ENCODE peak calls at places on chromosomes 4 and X, in five cellular contexts. Y is mucosa of descending colon, L is HCT116, A is mammary epithelial cell, E is neural progenitor cell. I is an unnamed sample.

GRCh38 chr4:7649741-7650531 is 215.2 kb upstream of the PSAPL1 start:
- DNase-seq in A (peak), L (peak), E (no peak), Y (peak), I (peak)

GRCh38 chr4:92304073-92304472 is 307 bp downstream of the GRID2 start:
- DNase-seq in Y (no peak), A (no peak), L (no peak), E (peak), I (no peak)

GRCh38 chrX:24498975-24499374 is 33.9 kb downstream of the PDK3 start:
- DNase-seq in L (no peak), A (peak), E (no peak), Y (no peak), I (peak)

GRCh38 chrX:46165411-46165810 is 379.8 kb downstream of the ZNF674 start:
- DNase-seq in A (peak), Y (no peak), L (no peak), E (no peak), I (no peak)

GRCh38 chr4:25817059-25817681 is 45.6 kb downstream of the SEL1L3 start:
- DNase-seq in L (no peak), Y (no peak), A (peak), E (no peak), I (no peak)

GRCh38 chrX:133290076-133290475 is 71.9 kb upstream of the TFDP3 start:
- DNase-seq in A (no peak), L (no peak), E (no peak), Y (no peak), I (no peak)

GRCh38 chr4:66636321-66636720 is 909.0 kb downstream of the CENPC start:
- DNase-seq in Y (no peak), L (no peak), E (peak), A (no peak), I (no peak)

GRCh38 chr4:143337600-143338287 is 1.1 kb downstream of the GAB1 start:
- DNase-seq in L (no peak), Y (peak), A (peak), E (peak), I (peak)

GRCh38 chr4:30802622-30803323 is 82.6 kb downstream of the PCDH7 start:
- DNase-seq in L (peak), E (no peak), A (peak), Y (no peak), I (no peak)

GRCh38 chr4:5383191-5383980 is 325.0 kb downstream of the EVC2 start:
- DNase-seq in A (no peak), L (no peak), E (no peak), Y (no peak), I (no peak)

GRCh38 chr4:156829194-156829593 is 142.4 kb downstream of the PDGFC start:
- DNase-seq in E (no peak), A (peak), L (no peak), Y (peak), I (no peak)

GRCh38 chrX:13939741-13940597 is 89.7 kb downstream of the GEMIN8 start:
- DNase-seq in Y (no peak), A (no peak), E (peak), L (no peak), I (no peak)

GRCh38 chr4:89067407-89067806 is 10.4 kb upstream of the FAM13A start:
- DNase-seq in L (no peak), E (no peak), Y (no peak), A (no peak), I (no peak)

GRCh38 chr4:113332701-113333100 is 283.2 kb downstream of the ANK2 start:
- DNase-seq in L (no peak), Y (no peak), E (no peak), A (no peak), I (no peak)

GRCh38 chr4:777520-778262 is 48.2 kb downstream of the CPLX1 start:
- DNase-seq in Y (no peak), L (no peak), A (no peak), E (no peak), I (no peak)

GRCh38 chr4:105990933-105991332 is 95.7 kb downstream of the NPNT start:
- DNase-seq in Y (peak), E (no peak), L (peak), A (peak), I (peak)

GRCh38 chr4:151418385-151418784 is 9.4 kb downstream of the FHIP1A start:
- DNase-seq in Y (peak), L (peak), A (peak), E (no peak), I (no peak)

GRCh38 chrX:119240356-119240755 is 4.3 kb downstream of the PGRMC1 start:
- DNase-seq in E (no peak), Y (no peak), L (no peak), A (no peak), I (no peak)

GRCh38 chrX:40300286-40300890 is 202.6 kb upstream of the BCOR start:
- DNase-seq in L (no peak), A (no peak), E (peak), Y (no peak), I (peak)

GRCh38 chr4:31692407-31692940 is 972.3 kb downstream of the PCDH7 start:
- DNase-seq in Y (no peak), L (peak), A (no peak), E (no peak), I (no peak)

GRCh38 chrX:9788908-9789307 is 2.7 kb downstream of the SHROOM2 start:
- DNase-seq in L (no peak), Y (no peak), A (no peak), E (no peak), I (no peak)

GRCh38 chr4:2934813-2935761 is 28.1 kb downstream of the NOP14 start:
- DNase-seq in Y (peak), E (peak), L (peak), A (peak), I (peak)
- TF ChIP-seq CTCF in Y (no peak), E (no peak), L (no peak), A (no peak), I (no peak)

GRCh38 chrX:145817666-145818521 is at the start of gene SLITRK2:
- DNase-seq in A (no peak), E (peak), Y (no peak), L (no peak), I (no peak)
- H3K4me3 ChIP-seq in A (no peak), E (peak), Y (no peak), L (no peak), I (no peak)

GRCh38 chr4:85370400-85371032 is 104.4 kb upstream of the ARHGAP24 start:
- DNase-seq in L (peak), E (peak), Y (peak), A (peak), I (peak)

GRCh38 chr4:85369703-85370380 is 105.1 kb upstream of the ARHGAP24 start:
- DNase-seq in E (no peak), L (no peak), A (no peak), Y (no peak), I (no peak)

GRCh38 chr4:85368932-85369331 is 106.0 kb upstream of the ARHGAP24 start:
- DNase-seq in Y (no peak), E (no peak), L (no peak), A (no peak), I (no peak)

GRCh38 chr4:85367815-85368214 is 107.1 kb upstream of the ARHGAP24 start:
- DNase-seq in A (no peak), L (no peak), E (peak), Y (no peak), I (no peak)

DNA sequence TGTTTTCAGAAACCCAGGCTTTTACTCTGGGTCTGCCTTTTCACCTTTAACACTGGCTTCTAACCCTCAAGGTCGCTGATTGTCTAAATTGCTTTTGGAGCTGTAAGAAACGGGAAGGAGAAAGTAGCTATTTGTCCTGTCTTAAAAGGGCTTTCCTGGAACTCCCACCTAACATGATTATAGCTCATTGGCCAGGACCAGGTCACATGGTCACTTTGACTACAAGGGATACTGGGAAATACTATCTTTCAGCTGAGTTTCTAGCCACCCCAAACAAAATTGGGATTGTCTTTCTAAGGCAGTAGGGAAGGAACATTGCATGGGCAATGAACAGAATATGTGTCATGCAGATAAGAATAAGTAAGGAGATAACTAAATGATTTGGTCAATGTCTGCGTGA is 106.7 kb upstream of the ARHGAP24 start:
- DNase-seq in Y (no peak), A (no peak), L (no peak), E (peak), I (no peak)
- TF ChIP-seq CTCF in Y (no peak), A (no peak), L (no peak), E (no peak), I (no peak)

GRCh38 chr4:39714171-39714570 is 16.2 kb downstream of the UBE2K start:
- DNase-seq in L (no peak), A (no peak), Y (no peak), E (no peak), I (no peak)
- H3K4me3 ChIP-seq in L (no peak), A (no peak), Y (no peak), E (no peak), I (no peak)

GRCh38 chr4:8688041-8688907 is 95.7 kb downstream of the CPZ start:
- DNase-seq in Y (peak), A (no peak), L (peak), E (peak), I (no peak)
- TF ChIP-seq CTCF in Y (peak), A (peak), L (peak), E (peak), I (peak)

GRCh38 chrX:3232262-3232950 is 114.0 kb downstream of the MXRA5 start:
- DNase-seq in E (no peak), A (no peak), L (no peak), Y (no peak), I (no peak)

GRCh38 chrX:3227526-3227925 is 118.9 kb downstream of the MXRA5 start:
- DNase-seq in A (no peak), L (no peak), Y (no peak), E (no peak), I (no peak)

GRCh38 chrX:3230496-3230895 is 116.0 kb downstream of the MXRA5 start:
- DNase-seq in E (no peak), Y (no peak), L (no peak), A (no peak), I (no peak)

GRCh38 chrX:3226087-3226486 is 120.4 kb downstream of the MXRA5 start:
- DNase-seq in L (no peak), Y (no peak), E (no peak), A (no peak), I (no peak)

DNA sequence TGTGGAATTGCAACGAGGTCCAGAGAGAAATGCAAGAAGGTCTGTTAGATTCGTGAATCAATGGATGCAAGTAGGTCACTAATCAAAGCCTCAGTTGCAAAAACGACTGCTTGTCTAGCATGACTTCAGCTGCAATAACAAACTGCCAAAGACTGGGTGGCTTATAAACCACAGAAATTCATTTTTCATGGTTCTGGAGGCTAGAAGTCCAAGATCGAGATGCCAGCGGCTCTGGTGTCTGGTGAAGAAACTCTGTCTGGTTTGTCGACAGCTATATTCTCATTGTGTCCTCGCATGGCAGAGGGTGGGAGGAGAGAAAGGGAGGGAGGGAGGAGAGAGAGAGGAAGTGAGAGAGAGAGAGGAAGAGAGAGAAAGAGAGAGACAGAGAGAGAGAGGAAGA is 114.7 kb downstream of the MXRA5 start:
- DNase-seq in A (no peak), Y (no peak), L (no peak), E (no peak), I (no peak)
- H3K4me3 ChIP-seq in A (no peak), Y (no peak), L (no peak), E (no peak), I (no peak)

I was measured in GM12865.